ENCODE peak calls at places on chromosomes 7 and 10, in nine cellular contexts. T is neural progenitor cell; G is esophagus squamous epithelium; V is brain microvascular endothelial cell; D is uterus; X is CD8-positive, alpha-beta memory T cell; S is right cardiac atrium; I is hepatocyte; Q is WERI-Rb-1. A is an unnamed sample.

GRCh38 chr7:199465-200249 is 7.3 kb downstream of the FAM20C start:
- DNase-seq in D (no peak), I (no peak), Q (no peak), T (peak; percentile 62), V (no peak), S (no peak), G (no peak), X (no peak), A (no peak)

GRCh38 chr7:68562323-68562899 is 1035.9 kb upstream of the AUTS2 start:
- DNase-seq in Q (no peak), V (no peak), S (no peak), G (no peak), D (no peak), X (no peak), T (no peak), I (no peak), A (no peak)

GRCh38 chr7:117873056-117873932 is at the start of gene CTTNBP2:
- DNase-seq in X (no peak), Q (peak; percentile 12), D (peak; percentile 62), G (no peak), T (peak; percentile 90), S (peak; percentile 87), V (peak; percentile 29), I (peak; percentile 78), A (no peak)

GRCh38 chr10:49131507-49132385 is 2.1 kb downstream of the FAM170B start:
- DNase-seq in T (no peak), S (peak; percentile 77), I (no peak), Q (no peak), D (peak; percentile 43), V (no peak), G (no peak), X (no peak), A (no peak)

GRCh38 chr10:128147064-128147463 is 20.8 kb upstream of the MKI67 start:
- DNase-seq in G (no peak), T (no peak), V (no peak), I (no peak), D (no peak), X (no peak), S (no peak), Q (no peak), A (no peak)

GRCh38 chr7:78530351-78530750 is 731.8 kb downstream of the PHTF2 start:
- DNase-seq in X (no peak), D (no peak), T (no peak), V (peak; percentile 65), I (no peak), S (no peak), Q (no peak), G (no peak), A (peak; percentile 26)

GRCh38 chr7:128097211-128097731 is 66.0 kb upstream of the LRRC4 start:
- DNase-seq in I (no peak), Q (no peak), D (no peak), G (no peak), S (peak; percentile 26), V (no peak), X (no peak), T (no peak), A (no peak)

GRCh38 chr7:114922151-114922651 is 307 bp downstream of the MDFIC start:
- DNase-seq in D (peak; percentile 72), S (no peak), I (peak; percentile 75), G (no peak), X (peak; percentile 54), Q (peak; percentile 48), T (peak; percentile 78), V (peak; percentile 38), A (no peak)

GRCh38 chr10:99930731-99931550 is 78.8 kb downstream of the DNMBP start:
- DNase-seq in X (no peak), D (no peak), V (no peak), I (peak; percentile 87), S (no peak), T (no peak), Q (peak; percentile 22), G (no peak), A (peak; percentile 83)

GRCh38 chr7:112449902-112450806 is at the start of gene IFRD1:
- DNase-seq in Q (peak; percentile 99), G (peak; percentile 94), I (peak; percentile 99), S (peak; percentile 100), T (peak; percentile 99), D (peak; percentile 99), V (peak; percentile 98), X (peak; percentile 98), A (peak; percentile 92)

GRCh38 chr7:73822319-73823173 is 8.2 kb upstream of the CLDN4 start:
- DNase-seq in Q (peak; percentile 95), S (no peak), V (peak; percentile 92), G (no peak), D (peak; percentile 40), T (peak; percentile 51), I (peak; percentile 91), X (no peak), A (peak; percentile 94)

GRCh38 chr7:129169171-129169643 is 19.2 kb upstream of the SMO start:
- DNase-seq in I (peak; percentile 70), T (peak; percentile 80), S (peak; percentile 90), Q (no peak), V (no peak), D (peak; percentile 46), G (no peak), X (peak; percentile 16), A (no peak)

GRCh38 chr7:29040570-29040906 is 82.4 kb upstream of the TRIL start:
- DNase-seq in T (no peak), I (no peak), X (no peak), V (no peak), S (no peak), D (peak; percentile 31), Q (no peak), G (no peak), A (no peak)

GRCh38 chr7:96167424-96167823 is 154.5 kb downstream of the SLC25A13 start:
- DNase-seq in S (no peak), D (no peak), X (no peak), G (no peak), Q (no peak), T (no peak), V (no peak), I (no peak), A (no peak)

GRCh38 chr7:73557397-73558257 is at the start of gene BCL7B:
- DNase-seq in G (no peak), X (peak; percentile 77), Q (peak; percentile 62), T (peak; percentile 88), D (peak; percentile 70), I (peak; percentile 92), V (peak; percentile 25), S (peak; percentile 91), A (no peak)

GRCh38 chr10:43286076-43286805 is 19.4 kb upstream of the RASGEF1A start:
- DNase-seq in V (no peak), D (no peak), T (no peak), S (no peak), Q (no peak), G (no peak), I (no peak), X (no peak), A (no peak)
- H3K27ac ChIP-seq in V (no peak overlapping the region), D (no peak overlapping the region), T (no peak overlapping the region), S (no peak overlapping the region), Q (no peak overlapping the region), G (no peak overlapping the region), I (no peak overlapping the region), X (no peak overlapping the region), A (no peak overlapping the region)

DNA sequence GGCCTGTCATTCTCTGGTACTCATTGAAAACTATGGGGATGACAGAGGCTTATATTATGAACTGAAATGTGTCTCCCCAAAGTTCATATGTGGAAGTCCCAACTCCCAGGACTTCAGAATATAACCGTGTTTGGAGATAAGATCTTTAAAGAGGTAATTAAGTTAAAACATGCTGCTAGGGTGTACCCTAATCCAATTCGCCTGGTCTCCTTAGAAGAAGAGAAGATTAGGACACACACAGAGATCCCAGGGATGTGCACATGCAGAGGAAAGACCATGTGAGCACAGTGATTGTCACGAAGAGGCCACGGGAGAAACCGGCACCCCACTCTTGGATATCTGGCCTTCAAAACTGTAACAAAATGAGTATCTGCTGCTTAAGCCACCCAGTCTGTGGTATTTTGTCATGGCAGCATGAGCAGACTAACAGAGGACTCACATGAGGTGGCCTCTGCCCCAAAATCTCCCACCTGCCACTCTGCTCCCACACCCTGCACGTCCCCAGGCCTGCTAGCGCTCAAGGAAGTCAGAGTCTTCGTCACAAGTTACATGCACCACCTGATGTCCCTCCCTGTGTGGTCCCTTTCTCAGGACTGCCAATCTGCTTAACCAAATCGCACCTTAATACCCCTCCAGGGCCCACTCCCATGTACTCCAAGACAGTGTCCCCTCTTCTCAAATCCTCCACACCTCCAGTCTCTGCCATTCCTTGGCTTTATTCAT is 26.8 kb downstream of the PLAC9 start:
- DNase-seq in X (no peak), D (no peak), Q (no peak), I (no peak), V (no peak), T (no peak), S (no peak), G (no peak), A (no peak)
- H3K27ac ChIP-seq in X (no peak overlapping the region), D (peak overlapping the region; percentile 90), Q (peak overlapping the region; percentile 45), I (peak overlapping the region; percentile 91), V (peak overlapping the region; percentile 55), T (no peak overlapping the region), S (peak overlapping the region; percentile 90), G (peak overlapping the region; percentile 59), A (no peak overlapping the region)

DNA sequence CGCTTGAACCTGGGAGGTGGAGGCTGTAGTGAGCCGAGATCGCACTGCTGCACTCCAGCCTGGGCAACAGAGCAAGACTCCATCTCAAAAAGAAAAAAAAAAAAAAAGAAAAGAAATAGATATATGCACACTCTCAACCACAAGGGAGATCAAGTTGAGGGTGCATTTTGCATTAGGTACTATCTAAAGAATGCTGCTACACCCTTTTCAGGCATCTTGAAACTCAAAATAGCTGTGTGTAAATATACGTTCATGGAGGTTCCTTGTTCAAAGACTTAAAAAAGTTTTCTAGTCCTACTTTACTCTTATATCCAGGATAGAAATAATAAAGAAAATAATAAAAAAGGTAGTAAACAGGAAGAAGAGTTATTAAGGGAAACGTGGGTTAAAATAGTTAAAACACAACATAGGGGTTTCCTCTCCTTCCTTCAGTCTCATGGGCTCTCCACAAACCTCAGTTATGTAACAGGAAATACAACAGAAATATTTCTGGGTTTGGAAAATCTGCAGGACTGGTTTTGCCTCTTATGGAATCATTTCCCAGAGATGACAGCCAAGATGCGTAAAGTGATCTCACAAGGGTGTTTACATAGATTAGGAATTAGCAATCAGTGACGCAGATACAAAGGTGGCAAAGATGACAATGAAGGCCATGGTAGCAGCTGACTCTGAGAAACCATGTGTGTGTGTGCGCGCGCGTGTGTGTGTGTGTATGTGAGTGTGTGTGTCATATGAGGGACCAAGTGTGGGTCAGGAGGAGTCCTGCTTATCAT is 15.1 kb downstream of the STEAP4 start:
- DNase-seq in G (no peak), Q (no peak), V (peak; percentile 63), I (peak; percentile 41), S (peak; percentile 51), D (no peak), T (no peak), X (no peak), A (peak; percentile 98)
- H3K27ac ChIP-seq in G (peak overlapping the region; percentile 37), Q (no peak overlapping the region), V (no peak overlapping the region), I (peak overlapping the region; percentile 49), S (no peak overlapping the region), D (no peak overlapping the region), T (no peak overlapping the region), X (no peak overlapping the region), A (peak overlapping the region; percentile 87)

DNA sequence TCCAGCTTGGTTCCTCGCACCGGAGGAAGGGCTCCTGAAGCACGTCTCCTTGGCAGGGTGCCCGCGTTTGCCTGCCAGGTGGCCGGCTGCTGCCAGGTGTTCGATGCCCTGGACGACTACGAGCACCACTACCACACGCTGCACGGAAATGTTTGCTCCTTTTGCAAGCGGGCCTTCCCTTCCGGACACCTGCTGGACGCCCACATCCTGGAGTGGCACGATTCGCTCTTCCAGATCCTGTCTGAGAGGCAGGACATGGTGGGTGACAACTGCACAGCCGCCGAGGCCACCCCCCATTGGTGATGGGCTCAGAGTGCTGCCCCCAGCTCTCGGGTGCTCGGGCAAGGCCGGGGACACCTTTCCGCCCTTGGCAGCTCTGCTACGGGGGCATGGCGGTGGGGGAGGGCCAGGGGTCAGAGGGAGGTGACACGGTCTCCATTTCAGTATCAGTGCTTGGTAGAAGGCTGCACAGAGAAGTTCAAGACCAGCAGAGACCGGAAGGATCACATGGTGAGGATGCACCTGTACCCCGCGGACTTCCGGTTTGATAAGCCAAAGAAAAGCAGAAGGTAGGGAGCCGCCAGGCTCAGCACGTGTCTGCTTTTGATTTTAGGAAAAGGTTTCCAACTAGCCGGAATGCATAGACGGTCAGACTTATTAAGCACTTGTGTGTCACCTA is 1.1 kb downstream of the ZNF511 start:
- DNase-seq in Q (no peak), S (peak; percentile 75), V (no peak), I (no peak), T (no peak), G (no peak), X (no peak), D (peak; percentile 51), A (no peak)
- H3K27ac ChIP-seq in Q (no peak overlapping the region), S (no peak overlapping the region), V (no peak overlapping the region), I (no peak overlapping the region), T (no peak overlapping the region), G (no peak overlapping the region), X (peak overlapping the region; percentile 99), D (no peak overlapping the region), A (no peak overlapping the region)